ENCODE peak calls at places on chromosomes 13 and 19, in nine cellular contexts. D, I, M, H, S, R, X, L and J are unnamed samples.

GRCh38 chr19:35348909-35349611 is 1.4 kb downstream of the FFAR1 start:
- DNase-seq in D (peak), H (no peak), S (no peak), X (peak), R (no peak), L (no peak), I (no peak), M (no peak), J (no peak)

GRCh38 chr13:41017153-41017552 is 2.0 kb downstream of the ELF1 start:
- DNase-seq in D (no peak), H (peak), M (no peak), S (no peak), L (no peak), I (no peak), R (no peak), X (peak), J (peak)

GRCh38 chr19:57212109-57212508 is 18.7 kb upstream of the AURKC start:
- DNase-seq in I (no peak), L (no peak), M (no peak), S (no peak), R (no peak), D (no peak), X (no peak), H (no peak), J (no peak)

GRCh38 chr13:28527629-28528028 is 32.7 kb upstream of the FLT1 start:
- DNase-seq in M (peak), I (no peak), D (no peak), X (no peak), S (peak), L (no peak), R (no peak), H (no peak), J (no peak)

GRCh38 chr19:15403151-15403531 is 15.6 kb downstream of the AKAP8L start:
- DNase-seq in I (no peak), X (no peak), D (no peak), L (no peak), H (no peak), M (no peak), S (no peak), R (no peak), J (no peak)

GRCh38 chr13:52906122-52906903 is 57.9 kb upstream of the PCDH8 start:
- DNase-seq in I (no peak), D (no peak), H (no peak), X (no peak), S (no peak), R (no peak), M (no peak), L (no peak), J (no peak)

GRCh38 chr13:77779461-77780272 is 82.2 kb downstream of the SLAIN1 start:
- DNase-seq in D (peak), H (no peak), I (peak), S (peak), L (peak), X (peak), R (peak), M (no peak), J (peak)

GRCh38 chr19:41682437-41682836 is 5.6 kb downstream of the CEACAM7 start:
- DNase-seq in I (no peak), D (no peak), M (no peak), H (no peak), S (no peak), X (no peak), R (no peak), L (no peak), J (no peak)

GRCh38 chr19:15331419-15332310 is 674 bp downstream of the BRD4 start:
- DNase-seq in L (no peak), X (peak), R (peak), D (peak), M (peak), S (peak), I (peak), H (peak), J (peak)

GRCh38 chr19:1935484-1936208 is 5.3 kb upstream of the CSNK1G2 start:
- DNase-seq in I (no peak), X (peak), R (no peak), L (no peak), S (peak), M (peak), H (no peak), D (no peak), J (no peak)

GRCh38 chr19:14632286-14632685 is 42.4 kb downstream of the ADGRE3 start:
- DNase-seq in I (peak), M (no peak), H (no peak), X (no peak), D (no peak), R (peak), L (no peak), S (no peak), J (no peak)

GRCh38 chr13:75986818-75987217 is 350.7 kb downstream of the LMO7 start:
- DNase-seq in D (no peak), I (no peak), S (no peak), M (no peak), R (no peak), L (no peak), X (no peak), H (no peak), J (no peak)

GRCh38 chr19:19488041-19488874 is 27.1 kb downstream of the TSSK6 start:
- DNase-seq in S (no peak), D (peak), H (no peak), I (no peak), R (no peak), M (no peak), X (peak), L (no peak), J (peak)

GRCh38 chr13:92626274-92626673 is 600.3 kb upstream of the GPC6 start:
- DNase-seq in S (no peak), H (no peak), R (no peak), M (no peak), D (no peak), I (no peak), X (no peak), L (no peak), J (no peak)

GRCh38 chr19:41328157-41328817 is 18.3 kb downstream of the CCDC97 start:
- DNase-seq in R (no peak), X (no peak), H (no peak), D (no peak), S (no peak), L (no peak), I (no peak), M (no peak), J (no peak)

GRCh38 chr19:3573162-3573857 is 566 bp downstream of the HMG20B start:
- DNase-seq in D (peak), M (no peak), R (no peak), X (no peak), I (no peak), H (no peak), S (peak), L (no peak), J (no peak)

GRCh38 chr13:71254384-71254783 is 612.6 kb downstream of the DACH1 start:
- DNase-seq in M (no peak), S (no peak), D (peak), H (no peak), R (no peak), L (no peak), I (no peak), X (no peak), J (no peak)

GRCh38 chr13:33633701-33634525 is 184.0 kb upstream of the RFC3 start:
- DNase-seq in I (no peak), S (no peak), D (no peak), M (no peak), R (peak), L (no peak), X (no peak), H (no peak), J (peak)

GRCh38 chr13:76289558-76289957 is 596.6 kb downstream of the KCTD12 start:
- DNase-seq in L (no peak), I (no peak), D (no peak), S (no peak), M (no peak), X (no peak), R (no peak), H (no peak), J (no peak)

GRCh38 chr19:16088351-16088984 is 12.2 kb downstream of the TPM4 start:
- DNase-seq in D (no peak), H (no peak), R (no peak), I (no peak), X (peak), L (no peak), S (no peak), M (no peak), J (no peak)

GRCh38 chr13:85074543-85075313 is 724.5 kb downstream of the SLITRK6 start:
- DNase-seq in D (no peak), M (no peak), R (no peak), H (no peak), X (no peak), S (no peak), I (no peak), L (no peak), J (no peak)

GRCh38 chr19:33750587-33751385 is 45.9 kb upstream of the KCTD15 start:
- DNase-seq in S (no peak), H (no peak), M (no peak), I (no peak), D (no peak), L (no peak), X (no peak), R (no peak), J (no peak)

GRCh38 chr19:54207908-54208783 is 7.5 kb downstream of the RPS9 start:
- DNase-seq in S (peak), H (peak), I (no peak), L (no peak), X (peak), M (peak), R (no peak), D (no peak), J (peak)

GRCh38 chr13:101876951-101877350 is 424.5 kb downstream of the ITGBL1 start:
- DNase-seq in L (no peak), H (no peak), R (no peak), X (no peak), S (no peak), I (no peak), M (no peak), D (no peak), J (no peak)

GRCh38 chr19:1239796-1240737 is 1.5 kb upstream of the ATP5F1D start:
- DNase-seq in S (peak), I (peak), X (peak), D (peak), L (peak), R (peak), H (peak), M (peak), J (peak)

GRCh38 chr19:35641515-35642151 is at the start of gene ETV2:
- DNase-seq in L (no peak), X (no peak), H (no peak), S (no peak), D (peak), I (no peak), R (no peak), M (peak), J (no peak)

GRCh38 chr19:18500820-18501219 is 21.1 kb downstream of the ELL start:
- DNase-seq in M (peak), X (peak), S (peak), I (no peak), R (no peak), L (no peak), H (no peak), D (no peak), J (no peak)

GRCh38 chr13:113792236-113792770 is 33.3 kb downstream of the TMEM255B start:
- DNase-seq in S (no peak), L (no peak), X (no peak), R (no peak), D (no peak), H (no peak), M (no peak), I (no peak), J (no peak)

DNA sequence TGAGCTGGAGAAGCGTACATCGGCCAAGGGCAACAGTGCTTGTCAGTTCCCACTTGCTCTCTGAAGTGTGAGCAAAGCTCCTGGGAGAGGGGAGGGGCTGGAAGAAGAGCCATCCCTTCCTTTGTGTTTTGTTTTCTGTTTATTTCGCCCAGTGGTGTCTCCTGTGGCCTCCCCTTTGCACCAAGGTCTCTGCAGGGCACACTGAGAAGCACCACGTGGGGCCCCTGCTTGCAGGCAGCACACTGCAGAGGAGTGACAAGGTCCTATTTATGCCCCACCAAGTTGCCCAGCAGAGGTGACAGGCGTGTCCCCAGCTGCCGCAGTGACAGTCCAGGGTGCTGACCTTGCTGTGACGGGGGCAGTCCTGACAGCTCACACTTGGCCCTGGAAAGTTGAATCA is 24.0 kb downstream of the GRIN2D start:
- DNase-seq in H (no peak), S (no peak), R (no peak), L (no peak), M (no peak), I (no peak), X (no peak), D (no peak), J (no peak)
- H3K27ac ChIP-seq in H (no peak), S (no peak), R (peak), L (no peak), M (no peak), I (no peak), X (no peak), D (no peak), J (no peak)

GRCh38 chr19:45376045-45376724 is 5.8 kb upstream of the ERCC2 start:
- DNase-seq in S (no peak), R (peak), D (peak), M (peak), I (peak), X (peak), H (peak), L (peak), J (no peak)
- H3K27ac ChIP-seq in S (no peak), R (peak), D (peak), M (no peak), I (peak), X (peak), H (no peak), L (peak), J (no peak)

GRCh38 chr19:13492128-13492527 is 14.2 kb downstream of the CACNA1A start:
- DNase-seq in R (no peak), S (no peak), L (peak), M (no peak), H (no peak), D (no peak), X (no peak), I (no peak), J (no peak)
- H3K27ac ChIP-seq in R (no peak), S (no peak), L (peak), M (no peak), H (no peak), D (no peak), X (no peak), I (no peak), J (no peak)

DNA sequence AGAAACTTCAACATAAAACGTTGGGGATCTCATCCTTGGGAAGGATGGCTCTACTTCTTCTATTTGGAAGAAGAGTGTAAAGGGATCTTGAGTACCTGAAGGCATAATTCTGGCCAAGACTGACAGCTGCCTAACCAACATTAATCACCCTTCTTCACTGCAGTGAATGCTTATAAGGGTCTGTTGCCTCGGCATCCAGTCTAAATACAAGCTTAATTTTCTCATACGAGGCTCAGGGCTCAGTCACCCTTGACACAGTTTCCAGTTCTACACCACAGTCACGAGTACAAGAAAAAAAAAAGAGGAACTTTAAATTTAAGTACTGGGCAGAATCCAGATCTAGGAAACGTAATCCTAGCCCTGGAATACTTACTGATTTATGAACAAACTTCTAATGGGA is 9.0 kb downstream of the FPR3 start:
- DNase-seq in I (no peak), D (no peak), H (no peak), M (no peak), X (no peak), L (no peak), R (no peak), S (no peak), J (no peak)
- H3K27ac ChIP-seq in I (no peak), D (no peak), H (peak), M (peak), X (peak), L (no peak), R (no peak), S (no peak), J (no peak)

DNA sequence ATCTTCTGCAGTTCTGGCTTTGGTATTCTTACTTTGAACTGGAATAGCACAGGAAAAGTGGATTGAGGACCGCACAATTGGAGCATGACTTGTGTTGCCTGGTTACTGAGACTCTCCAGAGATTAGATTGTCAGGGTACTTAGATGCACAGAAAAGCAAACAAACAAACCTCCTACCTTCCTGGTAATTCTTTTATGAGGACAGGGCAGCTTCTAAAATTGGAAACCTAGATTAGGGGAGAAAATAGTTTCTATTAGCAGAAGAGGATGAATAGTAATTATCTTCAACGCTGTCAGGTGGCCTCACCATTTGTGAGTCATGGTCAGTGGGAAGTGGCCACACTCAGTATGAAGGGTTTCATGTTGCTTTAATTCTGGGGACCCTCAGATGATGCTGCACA is 106.7 kb downstream of the LACC1 start:
- DNase-seq in H (no peak), R (no peak), I (no peak), X (no peak), M (no peak), S (no peak), L (no peak), D (no peak), J (no peak)
- H3K27ac ChIP-seq in H (no peak), R (no peak), I (no peak), X (no peak), M (peak), S (no peak), L (no peak), D (no peak), J (no peak)

GRCh38 chr19:10026744-10027143 is 13.5 kb downstream of the RDH8 start:
- DNase-seq in S (no peak), R (no peak), I (no peak), X (no peak), H (no peak), L (no peak), D (no peak), M (no peak), J (no peak)

GRCh38 chr19:10021863-10022262 is 8.6 kb downstream of the RDH8 start:
- DNase-seq in I (no peak), D (no peak), S (no peak), X (no peak), H (no peak), M (no peak), L (no peak), R (no peak), J (no peak)

GRCh38 chr19:10021446-10021845 is 8.2 kb downstream of the RDH8 start:
- DNase-seq in M (no peak), X (no peak), S (no peak), R (no peak), L (no peak), D (no peak), H (no peak), I (no peak), J (no peak)

GRCh38 chr19:10027158-10027997 is 14.1 kb downstream of the RDH8 start:
- DNase-seq in M (peak), D (peak), L (peak), I (peak), H (peak), X (peak), R (peak), S (peak), J (peak)
- H3K27ac ChIP-seq in M (no peak), D (no peak), L (peak), I (peak), H (no peak), X (no peak), R (peak), S (no peak), J (no peak)